ENCODE peak calls at places on chromosome 22, in five cellular contexts. T is tibial nerve, C is sigmoid colon, Q is A549, D is GM12878. F is an unnamed sample.

GRCh38 chr22:33013051-33013450 is 45.1 kb downstream of the SYN3 start:
- DNase-seq in Q (no peak), T (no peak), D (no peak), C (no peak), F (no peak)

GRCh38 chr22:41966607-41967240 is 2.5 kb upstream of the SEPTIN3 start:
- DNase-seq in T (peak), Q (peak), D (peak), C (no peak), F (peak)

GRCh38 chr22:40525250-40525884 is 111.2 kb downstream of the MRTFA start:
- DNase-seq in T (peak), C (no peak), Q (peak), D (no peak), F (peak)

GRCh38 chr22:46117206-46118199 is 32.8 kb upstream of the PPARA start:
- DNase-seq in Q (peak), T (no peak), C (no peak), D (no peak), F (no peak)

GRCh38 chr22:41501209-41501608 is 32.3 kb downstream of the ACO2 start:
- DNase-seq in C (no peak), T (no peak), D (peak), Q (peak), F (no peak)

GRCh38 chr22:46666577-46667244 is 46.5 kb downstream of the GRAMD4 start:
- DNase-seq in Q (no peak), C (no peak), T (no peak), D (no peak), F (no peak)

GRCh38 chr22:22952531-22953295 is 65.1 kb downstream of the IGLL5 start:
- DNase-seq in D (no peak), T (no peak), C (no peak), Q (no peak), F (no peak)

GRCh38 chr22:35850831-35851230 is 133.2 kb downstream of the APOL5 start:
- DNase-seq in D (no peak), C (no peak), T (no peak), Q (no peak), F (no peak)

DNA sequence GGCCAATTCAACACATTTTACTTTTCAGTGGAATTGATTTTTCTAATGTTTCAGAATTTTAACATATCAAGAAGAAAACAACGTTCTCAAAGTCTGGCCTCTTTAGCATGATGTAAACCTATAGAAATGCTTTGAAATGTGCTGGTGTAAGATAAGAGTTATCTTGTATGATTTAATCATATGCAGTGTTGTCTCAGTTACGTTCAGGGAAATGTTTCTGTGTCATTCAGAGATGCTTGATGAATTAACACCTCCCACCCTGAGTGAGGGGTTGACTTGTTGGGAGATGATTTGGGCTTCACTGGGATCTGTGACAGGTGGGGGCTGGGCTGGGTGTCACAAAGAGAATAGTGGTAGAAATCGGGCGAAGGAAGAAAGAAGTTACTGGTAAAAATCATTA is 15.7 kb upstream of the MYO18B start:
- DNase-seq in D (no peak), T (no peak), C (no peak), Q (no peak), F (no peak)
- TF ChIP-seq EP300 in D (no peak), T (no peak), C (no peak), Q (no peak), F (no peak)

GRCh38 chr22:20494978-20495860 is at the start of gene KLHL22:
- DNase-seq in Q (no peak), D (no peak), C (peak), T (peak), F (peak)

GRCh38 chr22:20497426-20497825 is 1.8 kb upstream of the KLHL22 start:
- DNase-seq in D (no peak), C (no peak), Q (no peak), T (no peak), F (no peak)

GRCh38 chr22:20499769-20500168 is 4.2 kb upstream of the KLHL22 start:
- DNase-seq in Q (no peak), T (no peak), D (no peak), C (no peak), F (no peak)

GRCh38 chr22:20498913-20499312 is 3.3 kb upstream of the KLHL22 start:
- DNase-seq in C (no peak), Q (no peak), D (no peak), T (no peak), F (no peak)

DNA sequence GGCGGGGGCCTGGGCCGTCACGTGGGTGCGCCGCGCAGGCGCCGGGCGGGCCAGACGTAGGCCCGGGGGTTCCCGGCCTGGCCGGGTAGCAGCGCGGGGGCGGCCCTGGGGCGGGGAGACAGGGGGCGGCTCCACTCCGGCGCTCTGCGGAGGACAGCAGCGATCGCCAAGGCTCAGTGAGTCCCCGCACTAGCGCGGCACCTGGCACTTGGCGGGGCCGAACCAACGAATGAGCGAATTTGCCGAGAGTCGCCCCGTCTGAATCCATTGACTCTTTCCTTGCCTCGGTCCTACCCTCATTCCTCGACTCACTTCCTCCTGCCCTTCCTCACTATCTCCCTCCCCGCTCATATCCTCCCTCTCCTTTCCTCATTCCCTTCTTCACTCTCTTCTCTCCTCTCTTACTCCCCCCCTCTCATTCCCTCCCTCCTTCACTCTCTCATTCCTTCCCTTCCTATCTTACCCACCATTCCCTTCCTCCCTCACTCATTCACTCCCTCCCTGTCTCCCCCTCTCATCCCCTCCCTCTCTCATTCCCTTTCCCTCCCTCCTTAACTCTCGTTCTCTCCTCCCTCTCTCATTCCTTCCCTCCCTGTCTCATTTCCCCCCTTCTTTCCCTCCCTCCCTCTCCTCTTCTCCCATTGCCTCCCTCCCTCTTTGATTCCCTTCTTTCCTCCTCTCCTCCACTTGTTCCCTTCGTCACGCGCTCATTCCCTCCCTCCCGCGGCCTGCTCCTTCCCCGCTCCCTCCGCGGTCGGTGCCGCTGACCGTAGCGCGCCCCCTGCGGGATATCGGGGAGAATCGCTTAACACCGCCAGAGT is 476 bp upstream of the KLHL22 start:
- DNase-seq in T (peak), D (peak), Q (peak), C (peak), F (peak)
- TF ChIP-seq EP300 in T (no peak), D (no peak), Q (no peak), C (no peak), F (no peak)

GRCh38 chr22:47694536-47694935 is 932.1 kb downstream of the TBC1D22A start:
- DNase-seq in Q (no peak), T (no peak), D (no peak), C (no peak), F (no peak)

GRCh38 chr22:47695176-47695575 is 932.7 kb downstream of the TBC1D22A start:
- DNase-seq in D (peak), Q (no peak), T (no peak), C (no peak), F (no peak)

GRCh38 chr22:47698906-47699305 is 936.5 kb downstream of the TBC1D22A start:
- DNase-seq in Q (no peak), C (no peak), T (no peak), D (no peak), F (no peak)

GRCh38 chr22:47696776-47697175 is 934.3 kb downstream of the TBC1D22A start:
- DNase-seq in C (no peak), D (no peak), Q (no peak), T (no peak), F (no peak)

GRCh38 chr22:47697861-47698260 is 935.4 kb downstream of the TBC1D22A start:
- DNase-seq in D (no peak), C (no peak), T (no peak), Q (no peak), F (no peak)
- TF ChIP-seq EP300 in D (no peak), C (no peak), T (no peak), Q (no peak), F (no peak)

DNA sequence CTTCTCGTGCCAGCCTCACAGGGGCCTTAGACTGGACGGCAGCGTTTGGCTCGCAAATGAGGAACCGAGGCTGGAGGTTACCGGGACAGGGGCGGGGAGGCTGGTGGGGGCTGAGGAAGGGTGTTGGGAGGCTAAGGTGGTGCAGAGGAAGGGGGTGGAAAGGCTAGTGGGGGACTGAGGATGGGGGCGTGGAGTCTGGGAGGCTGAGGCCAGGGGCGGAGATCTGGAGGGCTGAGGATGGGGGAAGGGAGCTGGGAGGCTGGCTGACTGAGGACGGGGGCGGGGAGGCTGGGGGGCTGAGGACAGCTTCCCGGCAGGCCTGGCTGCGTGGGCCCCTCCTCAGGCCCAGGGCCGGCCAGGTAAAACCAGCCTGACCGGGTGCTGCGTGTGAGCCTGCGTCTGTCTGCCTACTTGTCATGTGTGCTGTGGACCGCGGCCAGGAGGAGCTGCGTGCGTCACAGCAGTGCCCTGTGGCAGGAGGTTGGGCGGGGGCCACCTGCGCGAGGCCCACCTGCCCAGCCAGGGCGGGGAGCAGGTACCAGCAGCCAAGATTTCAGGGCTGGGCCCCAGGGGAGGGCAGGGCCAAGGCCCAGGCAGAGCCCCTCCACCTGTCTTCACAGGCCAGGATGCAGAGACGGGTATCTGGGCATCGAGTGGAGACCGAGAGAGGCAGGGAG is 9.4 kb upstream of the PIM3 start:
- DNase-seq in D (no peak), T (no peak), Q (no peak), C (no peak), F (peak)
- TF ChIP-seq EP300 in D (no peak), T (no peak), Q (no peak), C (no peak), F (peak)

GRCh38 chr22:43789452-43789851 is 22.7 kb downstream of the EFCAB6 start:
- DNase-seq in T (no peak), C (peak), Q (peak), D (no peak), F (no peak)
- TF ChIP-seq EP300 in T (no peak), C (peak), Q (no peak), D (no peak), F (no peak)

DNA sequence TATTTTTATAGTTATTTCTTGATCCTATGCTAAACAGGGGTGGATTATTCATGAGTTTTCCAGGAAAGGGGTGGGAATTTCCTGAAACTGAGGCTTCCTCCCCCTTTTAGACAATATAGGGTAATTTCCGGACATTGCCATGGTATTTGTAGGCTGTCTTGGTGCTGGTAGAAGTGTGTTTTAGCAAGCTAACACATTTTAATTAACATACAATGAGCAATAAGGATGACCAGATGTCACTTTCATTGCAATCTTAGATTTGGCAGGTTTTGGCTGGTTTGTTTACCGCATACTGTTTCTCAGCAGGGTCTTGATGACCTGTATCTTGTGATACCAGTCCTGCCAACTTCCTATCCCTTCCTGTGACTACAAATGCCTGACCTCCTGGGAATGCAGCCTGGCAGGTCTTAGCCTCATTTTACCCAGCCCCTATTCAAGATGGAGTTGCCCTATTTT is 992 bp upstream of the C1QTNF6 start:
- DNase-seq in Q (no peak), T (no peak), C (no peak), D (no peak), F (no peak)
- TF ChIP-seq EP300 in Q (no peak), T (no peak), C (no peak), D (no peak), F (no peak)

GRCh38 chr22:28332410-28332809 is 347.2 kb downstream of the TTC28 start:
- DNase-seq in D (no peak), T (no peak), Q (no peak), C (no peak), F (no peak)
- TF ChIP-seq EP300 in D (no peak), T (no peak), Q (no peak), C (no peak), F (no peak)

GRCh38 chr22:26593763-26594162 is 3.8 kb upstream of the TPST2 start:
- DNase-seq in T (no peak), D (no peak), Q (no peak), C (no peak), F (no peak)
- TF ChIP-seq EP300 in T (no peak), D (no peak), Q (no peak), C (no peak), F (no peak)

GRCh38 chr22:20887375-20887774 is 28.6 kb downstream of the SNAP29 start:
- DNase-seq in C (no peak), T (no peak), Q (peak), D (no peak), F (no peak)

GRCh38 chr22:20884454-20884853 is 25.6 kb downstream of the SNAP29 start:
- DNase-seq in C (no peak), T (no peak), D (no peak), Q (no peak), F (no peak)

GRCh38 chr22:20882855-20883254 is 24.0 kb downstream of the SNAP29 start:
- DNase-seq in C (no peak), T (no peak), Q (no peak), D (no peak), F (no peak)

GRCh38 chr22:20885017-20885556 is 26.3 kb downstream of the SNAP29 start:
- DNase-seq in T (no peak), D (no peak), C (no peak), Q (no peak), F (no peak)

DNA sequence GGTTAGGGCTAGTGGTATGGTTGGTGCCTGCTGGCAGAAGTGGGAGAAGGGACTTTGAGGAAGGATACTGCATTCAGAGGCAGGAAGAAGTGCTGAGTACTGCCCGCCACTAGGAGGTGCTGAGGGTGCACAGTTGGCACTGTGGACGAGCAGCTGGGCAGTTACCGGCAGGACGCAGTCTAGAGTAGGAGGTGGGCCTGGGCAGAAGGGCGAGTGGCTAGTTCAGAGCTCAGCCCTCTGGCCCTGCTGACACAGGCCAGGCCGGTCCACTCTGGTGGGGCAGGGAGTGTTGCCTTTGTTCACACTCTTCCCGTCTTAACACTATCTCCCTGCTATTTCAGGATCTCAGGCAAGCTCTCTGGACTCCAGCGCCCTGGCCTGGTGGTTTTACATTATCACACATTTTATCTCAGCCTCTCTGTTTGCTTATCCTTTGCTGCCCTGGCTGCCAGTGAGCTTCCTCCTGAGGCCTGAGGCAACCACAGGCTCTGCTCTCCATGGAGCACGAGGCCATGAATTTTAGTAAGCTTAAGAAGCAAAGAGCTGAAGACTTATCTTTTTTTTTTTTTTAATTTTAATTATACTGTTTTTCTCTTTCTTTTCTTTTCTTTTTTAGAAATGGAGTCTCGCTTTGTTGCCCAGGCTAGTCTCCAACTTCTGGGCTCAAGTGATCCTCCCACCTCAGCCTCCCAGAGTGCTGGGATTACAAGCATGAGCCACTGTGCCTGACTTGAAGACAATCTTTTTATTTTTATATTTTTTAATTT is 26.9 kb downstream of the SNAP29 start:
- DNase-seq in Q (peak), C (peak), T (peak), D (no peak), F (peak)
- TF ChIP-seq EP300 in Q (no peak), C (no peak), T (no peak), D (no peak), F (no peak)

F was measured in stomach.